ENCODE peak calls at places on chromosome X, in six cellular contexts. G, X, Q, I, K and L are unnamed samples.

GRCh38 chrX:45006002-45006800 is 133.2 kb downstream of the KDM6A start:
- DNase-seq in G (no peak), X (no peak), Q (no peak), I (no peak), K (no peak), L (no peak)

GRCh38 chrX:26952213-26952612 is 510.9 kb downstream of the PPP4R3C start:
- DNase-seq in G (no peak), X (no peak), Q (no peak), I (no peak), K (no peak), L (no peak)

GRCh38 chrX:44314259-44314734 is 29.2 kb downstream of the EFHC2 start:
- DNase-seq in G (no peak), X (peak), Q (no peak), I (peak), K (peak), L (no peak)

GRCh38 chrX:44431206-44431605 is 87.7 kb upstream of the EFHC2 start:
- DNase-seq in G (no peak), X (no peak), Q (no peak), I (no peak), K (no peak), L (no peak)

GRCh38 chrX:144840616-144841015 is 406.7 kb upstream of the SPANXN1 start:
- DNase-seq in G (no peak), X (no peak), Q (no peak), I (no peak), K (no peak), L (no peak)

GRCh38 chrX:106415276-106415895 is 196.4 kb upstream of the RADX start:
- DNase-seq in G (peak), X (no peak), Q (no peak), I (peak), K (no peak), L (no peak)

GRCh38 chrX:71532078-71532752 is 689 bp upstream of the OGT start:
- DNase-seq in G (no peak), X (no peak), Q (no peak), I (no peak), K (peak), L (no peak)

GRCh38 chrX:131288738-131289511 is at the start of gene IGSF1:
- DNase-seq in G (no peak), X (no peak), Q (no peak), I (peak), K (no peak), L (no peak)

GRCh38 chrX:17812763-17813162 is 48.3 kb downstream of the RAI2 start:
- DNase-seq in G (no peak), X (no peak), Q (no peak), I (peak), K (no peak), L (no peak)

GRCh38 chrX:29478336-29479069 is 736.9 kb upstream of the MAGEB2 start:
- DNase-seq in G (peak), X (no peak), Q (no peak), I (peak), K (peak), L (no peak)

GRCh38 chrX:119468186-119468929 is at the start of gene SLC25A5:
- DNase-seq in G (peak), X (peak), Q (peak), I (peak), K (peak), L (peak)

GRCh38 chrX:15274946-15275345 is 5.1 kb upstream of the ASB9 start:
- DNase-seq in G (no peak), X (no peak), Q (no peak), I (no peak), K (no peak), L (no peak)

GRCh38 chrX:41148553-41148952 is 63.3 kb downstream of the USP9X start:
- DNase-seq in G (no peak), X (no peak), Q (no peak), I (no peak), K (no peak), L (no peak)

GRCh38 chrX:86078650-86079049 is 31.3 kb upstream of the CHM start:
- DNase-seq in G (no peak), X (no peak), Q (no peak), I (no peak), K (no peak), L (no peak)

GRCh38 chrX:24201216-24201615 is 51.7 kb downstream of the ZFX start:
- DNase-seq in G (no peak), X (no peak), Q (no peak), I (no peak), K (no peak), L (no peak)

GRCh38 chrX:24494544-24495113 is 29.5 kb downstream of the PDK3 start:
- DNase-seq in G (no peak), X (no peak), Q (no peak), I (no peak), K (no peak), L (no peak)

GRCh38 chrX:2707334-2707760 is 16.3 kb downstream of the CD99 start:
- DNase-seq in G (peak), X (peak), Q (no peak), I (peak), K (peak), L (no peak)

GRCh38 chrX:48531359-48531954 is 8.1 kb upstream of the TBC1D25 start:
- DNase-seq in G (no peak), X (no peak), Q (no peak), I (no peak), K (no peak), L (no peak)

GRCh38 chrX:47539860-47540259 is 21.1 kb upstream of the ARAF start:
- DNase-seq in G (no peak), X (no peak), Q (no peak), I (no peak), K (no peak), L (no peak)

GRCh38 chrX:130770615-130771014 is 132.4 kb downstream of the ENOX2 start:
- DNase-seq in G (no peak), X (no peak), Q (no peak), I (no peak), K (no peak), L (no peak)

GRCh38 chrX:38806054-38806389 is 4.8 kb downstream of the MID1IP1 start:
- DNase-seq in G (no peak), X (no peak), Q (no peak), I (peak), K (no peak), L (no peak)

DNA sequence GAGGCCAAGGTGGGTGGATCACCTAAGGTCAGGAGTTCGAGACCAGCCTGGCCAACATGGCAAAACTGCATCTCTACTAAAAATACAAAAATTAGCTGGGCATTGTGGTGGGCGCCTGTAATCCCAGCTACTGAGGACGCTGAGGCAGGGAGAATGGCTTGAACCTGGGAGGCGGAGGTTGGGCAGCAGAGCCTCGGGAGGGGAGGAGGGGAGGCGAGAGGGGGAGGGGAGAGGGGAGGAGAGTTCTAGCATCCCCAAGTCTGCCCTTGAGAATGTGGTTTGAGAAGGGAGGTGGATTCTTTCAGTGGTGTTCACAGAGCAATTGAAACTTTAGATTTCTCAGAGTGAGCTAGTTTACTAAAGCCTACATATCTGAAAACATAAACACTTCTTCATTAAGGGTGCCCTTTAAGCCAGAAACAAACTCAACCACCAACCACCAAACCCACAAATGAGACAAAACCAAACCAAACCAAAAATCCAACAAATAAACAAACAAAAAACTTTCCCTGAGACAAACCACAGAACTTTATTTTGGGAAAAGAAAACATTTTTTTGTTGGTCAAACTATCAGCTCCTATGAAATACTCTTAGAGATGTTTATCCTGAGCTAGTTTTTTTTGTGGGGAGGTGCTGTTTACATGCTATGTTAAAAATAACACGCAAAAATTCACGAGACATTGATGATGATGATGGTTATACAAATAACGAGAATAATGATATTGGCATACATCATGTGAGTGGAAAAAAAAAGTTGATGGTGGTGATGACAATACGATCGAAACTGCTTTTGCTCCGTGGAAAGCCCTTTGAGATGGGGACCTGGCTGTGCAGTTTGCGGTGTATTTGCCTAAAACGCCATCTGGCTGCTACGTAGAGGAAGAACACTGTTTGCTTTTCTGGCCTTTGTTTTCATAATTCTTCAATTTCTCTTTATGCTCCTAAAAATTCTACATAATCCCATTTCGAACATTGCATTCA is 98.2 kb upstream of the PRKX start:
- DNase-seq in G (peak), X (no peak), Q (no peak), I (peak), K (peak), L (no peak)
- TF ChIP-seq CTCF in G (peak), X (peak), Q (peak), I (peak), K (peak), L (peak)

GRCh38 chrX:320126-320783 is 1.7 kb upstream of the GTPBP6 start:
- DNase-seq in G (no peak), X (peak), Q (peak), I (no peak), K (no peak), L (peak)

GRCh38 chrX:317424-318067 is 1.1 kb downstream of the GTPBP6 start:
- DNase-seq in G (peak), X (no peak), Q (no peak), I (peak), K (no peak), L (peak)

GRCh38 chrX:319579-320125 is 1.1 kb upstream of the GTPBP6 start:
- DNase-seq in G (no peak), X (peak), Q (peak), I (no peak), K (no peak), L (peak)

GRCh38 chrX:318068-318738 is 393 bp downstream of the GTPBP6 start:
- DNase-seq in G (peak), X (peak), Q (peak), I (peak), K (peak), L (peak)

DNA sequence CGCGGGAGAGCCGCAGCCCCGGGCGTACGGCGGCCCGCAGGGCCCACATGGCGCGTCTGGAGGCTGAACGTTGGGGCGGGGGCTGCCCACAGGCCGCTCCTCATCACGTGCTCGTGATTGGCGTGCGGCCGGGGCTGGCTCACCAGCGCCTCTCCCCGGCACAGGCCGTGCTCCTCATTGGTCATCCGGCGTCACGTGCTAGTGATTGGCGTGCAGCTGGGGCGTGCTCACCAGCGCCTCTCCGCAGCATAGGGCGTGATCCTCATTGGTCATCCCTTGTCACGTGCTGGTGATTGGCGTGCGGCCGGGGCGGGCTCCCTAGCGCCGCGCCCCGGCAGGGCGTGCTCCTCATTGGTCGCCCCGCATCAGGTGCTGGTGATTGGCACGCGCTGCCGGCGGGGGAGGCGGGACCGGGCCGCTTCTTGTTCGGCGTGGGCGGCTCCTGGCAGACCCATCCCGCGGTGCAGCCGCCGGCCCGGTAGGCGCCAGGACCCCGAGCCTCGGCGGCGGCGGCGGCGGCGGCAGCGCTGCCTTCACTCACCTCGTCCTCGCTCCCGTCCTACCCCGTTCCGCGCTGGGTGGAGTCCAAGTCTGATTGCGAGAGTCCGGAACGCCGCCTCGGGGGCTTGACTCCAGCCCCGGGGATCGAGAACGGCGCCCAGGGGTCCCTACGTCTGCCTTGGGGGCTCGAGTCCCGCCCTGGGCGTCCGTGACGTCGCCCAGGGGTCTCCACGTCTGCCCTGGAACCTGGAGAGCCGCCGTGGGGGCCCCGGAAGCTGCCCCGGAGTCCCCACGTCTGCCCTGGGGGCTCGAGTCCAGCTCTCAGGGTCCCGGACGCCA is at the start of gene GTPBP6:
- DNase-seq in G (peak), X (peak), Q (peak), I (peak), K (peak), L (peak)
- TF ChIP-seq CTCF in G (peak), X (no peak), Q (peak), I (peak), K (no peak), L (peak)

GRCh38 chrX:42684062-42684461 is 93.9 kb downstream of the PPP1R2C start:
- DNase-seq in G (no peak), X (no peak), Q (no peak), I (no peak), K (no peak), L (no peak)

GRCh38 chrX:42680651-42681050 is 97.3 kb downstream of the PPP1R2C start:
- DNase-seq in G (no peak), X (no peak), Q (no peak), I (no peak), K (no peak), L (no peak)

GRCh38 chrX:42673411-42673810 is 104.6 kb downstream of the PPP1R2C start:
- DNase-seq in G (no peak), X (no peak), Q (no peak), I (no peak), K (no peak), L (no peak)

DNA sequence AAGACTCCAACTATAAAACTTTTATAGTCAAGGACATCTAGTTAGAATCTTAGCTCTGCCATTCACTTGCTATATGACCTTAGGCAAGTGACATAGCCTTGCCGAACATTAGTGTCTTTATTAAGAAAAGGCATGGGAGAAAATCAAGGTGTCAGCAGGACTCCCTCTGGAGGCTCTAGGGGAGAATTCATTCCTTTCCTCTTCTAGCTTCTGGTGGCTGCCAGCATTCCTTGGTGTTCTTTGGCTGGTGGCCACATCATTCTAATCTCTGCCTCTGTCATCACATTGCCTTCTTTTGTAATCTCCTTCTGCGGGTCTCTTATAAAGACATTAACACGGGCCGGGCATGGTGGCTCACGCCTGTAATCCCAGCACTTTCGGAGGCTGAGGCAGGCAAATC is 99.8 kb downstream of the PPP1R2C start:
- DNase-seq in G (no peak), X (peak), Q (no peak), I (no peak), K (no peak), L (no peak)
- TF ChIP-seq CTCF in G (no peak), X (no peak), Q (no peak), I (no peak), K (no peak), L (no peak)

GRCh38 chrX:9635368-9635767 is 130.3 kb downstream of the GPR143 start:
- DNase-seq in G (no peak), X (peak), Q (no peak), I (no peak), K (no peak), L (no peak)
- TF ChIP-seq CTCF in G (no peak), X (no peak), Q (no peak), I (no peak), K (no peak), L (no peak)

GRCh38 chrX:81280148-81280547 is 78.2 kb downstream of the SH3BGRL start:
- DNase-seq in G (no peak), X (no peak), Q (no peak), I (no peak), K (no peak), L (no peak)
- TF ChIP-seq CTCF in G (no peak), X (no peak), Q (no peak), I (peak), K (no peak), L (peak)

DNA sequence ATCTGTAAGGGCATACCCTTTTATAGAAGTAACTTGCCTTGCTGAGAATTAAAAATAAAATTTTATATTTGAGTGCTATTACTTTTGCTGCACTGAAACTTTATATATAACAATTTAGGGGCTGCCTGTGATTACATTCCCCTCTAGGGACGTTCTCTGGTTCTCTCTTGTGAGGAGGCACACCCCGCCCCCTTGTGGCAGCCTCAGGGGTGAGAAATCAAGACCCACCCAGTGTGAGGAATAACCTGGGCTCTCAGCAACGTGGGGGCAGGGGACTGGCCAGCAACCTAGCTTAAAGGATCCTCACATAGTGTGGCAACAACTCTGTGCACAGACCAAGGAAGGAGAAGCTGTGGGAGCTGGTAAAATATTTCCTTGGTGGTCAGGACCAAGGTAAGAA is 43.7 kb downstream of the MAGEA9 start:
- DNase-seq in G (no peak), X (no peak), Q (no peak), I (peak), K (no peak), L (no peak)
- TF ChIP-seq CTCF in G (peak), X (no peak), Q (peak), I (peak), K (no peak), L (peak)

GRCh38 chrX:121323337-121323736 is 275.9 kb downstream of the GLUD2 start:
- DNase-seq in G (no peak), X (no peak), Q (no peak), I (no peak), K (no peak), L (no peak)

DNA sequence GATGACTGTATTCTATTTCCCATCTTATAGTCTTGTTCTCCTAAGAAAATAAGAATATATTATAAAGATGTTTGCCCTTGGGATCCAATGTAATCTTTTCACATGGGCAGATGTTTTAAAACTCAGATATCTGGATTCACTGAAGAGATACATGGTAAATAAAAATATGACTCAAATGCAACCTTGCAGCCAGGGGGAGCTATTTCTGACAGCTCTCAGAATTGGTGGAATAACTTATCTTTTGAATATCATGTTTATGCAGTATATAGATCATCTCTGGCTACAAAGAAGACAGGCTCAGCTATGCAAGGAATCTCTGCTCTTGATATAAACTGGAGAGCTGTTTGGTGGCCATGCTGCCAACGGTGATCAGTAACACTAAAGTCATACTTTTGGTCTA is 274.7 kb downstream of the GLUD2 start:
- DNase-seq in G (no peak), X (no peak), Q (no peak), I (no peak), K (no peak), L (no peak)
- TF ChIP-seq CTCF in G (no peak), X (no peak), Q (no peak), I (peak), K (no peak), L (peak)